ENCODE peak calls at places on chromosome 18, in six cellular contexts. H is tibial artery, D is vagina, B is heart right ventricle, V is body of pancreas, G is IMR-90. M is an unnamed sample.

GRCh38 chr18:42047721-42048120 is 92.7 kb downstream of the PIK3C3 start:
- DNase-seq in D (no peak), H (no peak), V (no peak), G (peak; percentile 64), B (no peak), M (no peak)

GRCh38 chr18:8319798-8320477 is 289.3 kb upstream of the RAB12 start:
- DNase-seq in H (no peak), V (no peak), D (no peak), B (no peak), G (peak; percentile 78), M (no peak)

GRCh38 chr18:74577019-74577418 is 20.7 kb upstream of the ZNF407 start:
- DNase-seq in H (no peak), V (no peak), D (no peak), G (no peak), B (no peak), M (no peak)

GRCh38 chr18:53991805-53992204 is 232.7 kb downstream of the MBD2 start:
- DNase-seq in H (no peak), B (no peak), D (no peak), V (no peak), G (no peak), M (no peak)

GRCh38 chr18:35968278-35968880 is 4.1 kb upstream of the RMP24 start:
- DNase-seq in V (no peak), H (no peak), G (no peak), B (no peak), D (no peak), M (no peak)

GRCh38 chr18:5962362-5962761 is 67.0 kb upstream of the TMEM200C start:
- DNase-seq in B (no peak), V (peak; percentile 14), D (no peak), G (no peak), H (no peak), M (no peak)

GRCh38 chr18:8601277-8602032 is 7.8 kb upstream of the RAB12 start:
- DNase-seq in D (no peak), V (no peak), H (no peak), B (no peak), G (no peak), M (no peak)

GRCh38 chr18:35458271-35458670 is 39.5 kb downstream of the INO80C start:
- DNase-seq in H (no peak), B (no peak), D (no peak), G (no peak), V (no peak), M (no peak)

GRCh38 chr18:63553117-63553516 is 10.9 kb downstream of the SERPINB12 start:
- DNase-seq in H (no peak), V (peak; percentile 12), G (peak; percentile 62), B (peak; percentile 7), D (no peak), M (no peak)

GRCh38 chr18:29651121-29651675 is 1391.3 kb downstream of the DSC3 start:
- DNase-seq in D (no peak), G (peak; percentile 53), H (no peak), B (no peak), V (no peak), M (no peak)

GRCh38 chr18:39976771-39977170 is 1978.3 kb upstream of the PIK3C3 start:
- DNase-seq in V (no peak), D (no peak), B (no peak), H (no peak), G (no peak), M (no peak)

GRCh38 chr18:26089247-26090129 is 925 bp downstream of the SS18 start:
- DNase-seq in H (no peak), D (no peak), V (no peak), B (no peak), G (peak; percentile 49), M (peak; percentile 5)

GRCh38 chr18:31795747-31796146 is 35.1 kb upstream of the SLC25A52 start:
- DNase-seq in D (no peak), G (no peak), H (no peak), V (no peak), B (no peak), M (no peak)

GRCh38 chr18:39841133-39842041 is 2113.6 kb upstream of the PIK3C3 start:
- DNase-seq in G (peak; percentile 50), V (peak; percentile 35), B (peak; percentile 4), D (no peak), H (no peak), M (peak; percentile 28)

GRCh38 chr18:13379930-13380665 is 161.5 kb downstream of the LDLRAD4 start:
- DNase-seq in V (no peak), B (no peak), H (no peak), D (no peak), G (no peak), M (no peak)
- H3K4me1 ChIP-seq in V (peaks cover 10% of the 10 kb centered on the region), B (peaks cover 64% of the 10 kb centered on the region), H (peaks cover 70% of the 10 kb centered on the region), D (peaks cover 51% of the 10 kb centered on the region), G (no peaks in the 10 kb centered on the region), M (no peaks in the 10 kb centered on the region)

DNA sequence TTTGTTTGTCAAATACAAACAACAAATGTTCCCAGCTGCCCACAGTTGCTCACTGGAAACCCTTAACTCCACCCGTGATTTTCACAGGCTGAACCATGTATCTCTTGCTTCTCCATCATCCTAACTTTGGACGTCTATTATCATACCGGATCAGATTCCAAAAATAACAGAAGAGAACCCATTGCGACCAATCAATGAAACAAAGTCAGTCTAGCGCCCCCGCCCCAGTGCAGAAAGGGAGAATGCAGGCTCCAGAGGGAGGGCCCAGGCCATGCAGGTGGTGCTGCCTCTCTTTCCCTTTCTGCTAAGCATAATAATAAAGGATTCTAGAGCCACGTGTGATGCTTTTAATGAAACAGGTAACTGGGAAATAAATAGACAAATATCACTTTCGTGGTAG is 24.1 kb downstream of the COLEC12 start:
- DNase-seq in D (no peak), B (no peak), H (no peak), G (no peak), V (no peak), M (no peak)
- TF ChIP-seq CTCF in D (no peak), B (no peak), H (no peak), G (no peak), V (no peak), M (no peak)

GRCh38 chr18:61998335-61998734 is 105.5 kb upstream of the RNF152 start:
- DNase-seq in H (no peak), G (no peak), B (no peak), V (no peak), D (no peak), M (no peak)
- H3K27me3 ChIP-seq in H (no peaks in the 10 kb centered on the region), G (no peaks in the 10 kb centered on the region), B (no peaks in the 10 kb centered on the region), V (no peaks in the 10 kb centered on the region), D (no peaks in the 10 kb centered on the region), M (no peaks in the 10 kb centered on the region)

GRCh38 chr18:48787523-48788151 is 163.1 kb downstream of the SMAD7 start:
- DNase-seq in B (no peak), V (peak; percentile 3), H (peak; percentile 16), G (peak; percentile 23), D (no peak), M (no peak)
- H3K4me1 ChIP-seq in B (peaks cover 69% of the 10 kb centered on the region), V (no peaks in the 10 kb centered on the region), H (peaks cover 93% of the 10 kb centered on the region), G (peaks cover 8% of the 10 kb centered on the region), D (peaks cover 11% of the 10 kb centered on the region), M (peaks cover 5% of the 10 kb centered on the region)

DNA sequence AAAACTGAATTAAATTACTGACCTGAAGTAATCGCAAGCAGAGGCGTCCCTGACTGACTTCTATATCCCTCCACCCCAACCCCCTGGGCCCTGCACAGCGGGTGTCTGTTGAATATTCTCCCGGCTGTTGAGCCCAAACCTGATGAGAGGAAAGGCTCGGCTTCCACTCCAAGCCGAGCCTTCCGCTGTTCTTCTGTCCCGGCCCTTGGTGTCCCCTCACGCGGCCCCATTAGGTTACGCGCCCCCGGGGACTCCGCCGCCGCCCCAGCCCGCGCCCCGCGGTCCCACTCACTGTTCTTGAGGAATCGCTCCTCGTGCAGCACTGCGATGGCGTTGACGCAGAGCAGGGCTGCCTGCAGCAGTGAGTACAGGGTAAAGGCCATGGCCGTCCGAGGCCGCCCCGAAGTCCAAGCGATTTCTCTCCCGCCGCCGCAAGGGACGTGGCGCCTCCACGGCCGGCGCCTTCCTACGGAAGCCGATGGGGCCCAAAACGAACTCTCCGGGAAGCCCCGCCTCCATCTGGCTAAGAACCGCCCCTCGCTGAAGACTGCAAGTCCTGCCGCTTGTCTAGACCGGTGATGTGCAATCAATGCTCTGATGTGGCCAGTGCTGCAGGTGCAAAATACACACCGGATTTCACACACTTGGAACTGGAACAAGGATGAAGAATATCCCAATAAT is at the start of gene IER3IP1:
- DNase-seq in V (peak; percentile 91), D (no peak), H (peak; percentile 86), B (peak; percentile 95), G (peak; percentile 91), M (peak; percentile 87)
- TF ChIP-seq CTCF in V (peak; percentile 29), D (no peak), H (no peak), B (peak; percentile 33), G (no peak), M (no peak)

GRCh38 chr18:77486985-77487384 is 237.3 kb downstream of the GALR1 start:
- DNase-seq in D (no peak), B (no peak), H (no peak), G (no peak), V (no peak), M (no peak)
- H3K27me3 ChIP-seq in D (no peaks in the 10 kb centered on the region), B (no peaks in the 10 kb centered on the region), H (no peaks in the 10 kb centered on the region), G (no peaks in the 10 kb centered on the region), V (no peaks in the 10 kb centered on the region), M (no peaks in the 10 kb centered on the region)

GRCh38 chr18:55355220-55355619 is 232.8 kb downstream of the TCF4 start:
- DNase-seq in H (no peak), G (no peak), V (no peak), B (no peak), D (no peak), M (no peak)
- H3K4me1 ChIP-seq in H (no peaks in the 10 kb centered on the region), G (peaks cover 8% of the 10 kb centered on the region), V (no peaks in the 10 kb centered on the region), B (peaks cover 28% of the 10 kb centered on the region), D (peaks cover 15% of the 10 kb centered on the region), M (peaks cover 26% of the 10 kb centered on the region)

GRCh38 chr18:76005632-76006031 is 489.4 kb downstream of the ZNF516 start:
- DNase-seq in V (peak; percentile 16), G (no peak), H (no peak), D (no peak), B (no peak), M (no peak)
- TF ChIP-seq CTCF in V (no peak), G (no peak), H (no peak), D (no peak), B (no peak), M (no peak)

GRCh38 chr18:79802298-79802697 is 4.6 kb downstream of the KCNG2 start:
- DNase-seq in H (no peak), B (no peak), V (no peak), D (no peak), G (no peak), M (no peak)

GRCh38 chr18:79800353-79801180 is 2.8 kb downstream of the KCNG2 start:
- DNase-seq in H (no peak), B (no peak), G (no peak), V (no peak), D (no peak), M (no peak)

GRCh38 chr18:79799619-79800352 is 2.0 kb downstream of the KCNG2 start:
- DNase-seq in D (no peak), H (no peak), G (no peak), V (no peak), B (no peak), M (no peak)

GRCh38 chr18:79801641-79802040 is 3.9 kb downstream of the KCNG2 start:
- DNase-seq in D (no peak), B (no peak), H (no peak), V (no peak), G (no peak), M (no peak)

DNA sequence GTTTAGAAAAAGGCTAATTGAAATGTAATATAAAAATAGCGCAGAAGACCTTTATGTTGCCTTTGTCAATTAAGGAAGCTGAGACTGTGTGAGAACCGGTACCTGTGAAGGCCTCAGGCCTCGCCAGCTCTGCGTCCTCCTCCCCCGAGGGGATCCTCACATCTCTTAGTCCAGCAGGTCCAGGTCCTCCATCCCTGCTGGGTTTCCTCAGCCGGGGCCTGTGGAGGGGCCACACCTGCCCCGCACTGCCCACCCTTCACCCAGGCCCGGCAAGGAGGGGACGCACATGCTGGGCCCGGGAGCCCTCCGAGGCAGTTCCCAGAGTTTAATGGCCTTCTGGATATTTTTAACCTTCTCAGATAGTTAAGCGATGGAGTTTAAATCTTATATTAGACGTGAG is 3.5 kb downstream of the KCNG2 start:
- DNase-seq in D (no peak), V (no peak), B (no peak), G (no peak), H (no peak), M (no peak)
- H3K27me3 ChIP-seq in D (peaks cover 9% of the 10 kb centered on the region), V (no peaks in the 10 kb centered on the region), B (peaks cover 48% of the 10 kb centered on the region), G (peaks cover 30% of the 10 kb centered on the region), H (peaks cover 55% of the 10 kb centered on the region), M (peaks cover 34% of the 10 kb centered on the region)